ENCODE peak calls at places on chromosomes 1 and 21, in four cellular contexts. T is NB4, R is GM23338, Q is astrocyte of the cerebellum. P is an unnamed sample.

GRCh38 chr1:54287176-54287650 is 87.2 kb downstream of the MRPL37 start:
- DNase-seq in T (peak), R (no peak), Q (peak), P (peak)

GRCh38 chr1:229875086-229875485 is 192.0 kb upstream of the GALNT2 start:
- DNase-seq in T (no peak), R (no peak), Q (no peak), P (no peak)

GRCh38 chr1:115411388-115412063 is 73.5 kb upstream of the NGF start:
- DNase-seq in T (no peak), R (no peak), Q (peak), P (peak)

GRCh38 chr1:230135726-230136125 is 68.7 kb downstream of the GALNT2 start:
- DNase-seq in T (no peak), R (no peak), Q (no peak), P (no peak)

GRCh38 chr1:39129514-39129913 is 75.0 kb upstream of the MACF1 start:
- DNase-seq in T (peak), R (peak), Q (no peak), P (no peak)

GRCh38 chr21:14686466-14687276 is 140.6 kb upstream of the SAMSN1 start:
- DNase-seq in T (peak), R (no peak), Q (no peak), P (no peak)

GRCh38 chr1:46512135-46512791 is 22.6 kb downstream of the DMBX1 start:
- DNase-seq in T (no peak), R (no peak), Q (no peak), P (no peak)

GRCh38 chr21:32562426-32562825 is 22.9 kb downstream of the TCP10L start:
- DNase-seq in T (no peak), R (peak), Q (peak), P (peak)

GRCh38 chr1:156006666-156007376 is 13.9 kb downstream of the SSR2 start:
- DNase-seq in T (no peak), R (peak), Q (no peak), P (no peak)

GRCh38 chr21:33791058-33791457 is 124.5 kb downstream of the ATP5PO start:
- DNase-seq in T (no peak), R (no peak), Q (no peak), P (no peak)

GRCh38 chr1:206809504-206810084 is 37.3 kb upstream of the IL10 start:
- DNase-seq in T (peak), R (peak), Q (no peak), P (no peak)

GRCh38 chr1:24720152-24720551 is 25.1 kb upstream of the CLIC4 start:
- DNase-seq in T (no peak), R (no peak), Q (no peak), P (no peak)

GRCh38 chr1:13746342-13746741 is 46.4 kb downstream of the PRDM2 start:
- DNase-seq in T (no peak), R (no peak), Q (no peak), P (no peak)

GRCh38 chr1:109198043-109198695 is 15.5 kb upstream of the SARS1 start:
- DNase-seq in T (no peak), R (no peak), Q (peak), P (peak)

GRCh38 chr1:1352784-1353388 is 3.7 kb upstream of the DVL1 start:
- DNase-seq in T (no peak), R (no peak), Q (no peak), P (no peak)

GRCh38 chr1:17274186-17275170 is 25.6 kb downstream of the PADI3 start:
- DNase-seq in T (peak), R (peak), Q (no peak), P (no peak)

GRCh38 chr21:37514038-37514665 is 147.6 kb downstream of the DYRK1A start:
- DNase-seq in T (no peak), R (no peak), Q (no peak), P (no peak)

GRCh38 chr1:215568287-215568692 is 1.2 kb downstream of the KCTD3 start:
- DNase-seq in T (peak), R (no peak), Q (peak), P (no peak)

DNA sequence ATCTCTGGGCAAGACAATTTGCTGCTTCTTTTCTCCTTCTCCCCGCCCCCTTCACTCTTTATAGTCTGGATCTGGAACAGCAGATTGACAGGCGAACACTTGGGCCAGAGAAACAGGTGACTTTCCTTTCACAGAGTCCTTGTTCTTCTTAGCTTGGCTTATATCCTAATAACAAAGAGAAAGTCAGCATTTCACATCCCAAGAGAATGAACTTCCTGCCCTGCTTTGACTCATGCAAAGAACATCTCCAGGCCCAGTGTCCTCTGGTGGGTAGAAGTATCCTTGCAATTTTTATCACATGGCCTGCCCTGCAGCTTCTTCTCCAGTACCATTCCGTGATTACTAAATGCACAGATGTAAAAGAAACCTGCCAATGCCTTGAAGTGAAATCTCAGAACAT is 764.4 kb downstream of the ADGRL2 start:
- DNase-seq in T (no peak), R (peak), Q (peak), P (peak)
- TF ChIP-seq CTCF in T (no peak), R (peak), Q (peak), P (peak)

GRCh38 chr1:52142220-52143153 is 598 bp downstream of the ZFYVE9 start:
- DNase-seq in T (peak), R (peak), Q (peak), P (no peak)

GRCh38 chr1:52141513-52142219 is at the start of gene ZFYVE9:
- DNase-seq in T (peak), R (peak), Q (peak), P (no peak)

GRCh38 chr1:52145137-52145536 is 3.2 kb downstream of the ZFYVE9 start:
- DNase-seq in T (no peak), R (no peak), Q (no peak), P (no peak)

GRCh38 chr1:52139817-52140540 is 1.9 kb upstream of the ZFYVE9 start:
- DNase-seq in T (peak), R (no peak), Q (peak), P (no peak)

GRCh38 chr1:52140633-52141512 is 1.0 kb upstream of the ZFYVE9 start:
- DNase-seq in T (peak), R (no peak), Q (no peak), P (no peak)
- H3K4me3 ChIP-seq in T (no peak), R (peak), Q (peak), P (no peak)

DNA sequence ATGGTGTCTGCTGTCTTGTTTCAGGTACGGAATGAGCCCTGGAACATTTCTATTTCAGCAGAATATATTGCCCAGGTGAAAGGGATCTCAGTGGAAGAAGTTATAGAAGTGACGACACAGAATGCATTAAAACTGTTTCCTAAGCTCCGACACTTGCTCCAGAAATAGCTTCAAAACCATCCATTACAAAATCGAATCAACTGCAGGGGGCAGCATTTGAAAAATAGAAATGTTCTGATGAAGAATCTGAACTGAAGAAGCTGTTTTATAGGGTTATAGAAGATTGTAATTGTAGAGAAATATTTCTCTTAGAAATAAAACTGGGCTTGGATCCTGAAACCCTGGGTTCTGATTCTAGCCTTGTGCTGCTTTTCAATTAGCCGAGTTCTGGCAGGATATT is 23.3 kb downstream of the TATDN3 start:
- DNase-seq in T (peak), R (peak), Q (no peak), P (no peak)
- TF ChIP-seq CTCF in T (peak), R (peak), Q (no peak), P (peak)

GRCh38 chr1:12112711-12113161 is 49.6 kb downstream of the TNFRSF8 start:
- DNase-seq in T (no peak), R (no peak), Q (no peak), P (no peak)

GRCh38 chr1:12111741-12112140 is 48.6 kb downstream of the TNFRSF8 start:
- DNase-seq in T (no peak), R (no peak), Q (no peak), P (no peak)

GRCh38 chr1:12109901-12110300 is 46.8 kb downstream of the TNFRSF8 start:
- DNase-seq in T (no peak), R (no peak), Q (no peak), P (no peak)

GRCh38 chr1:12104417-12104816 is 41.3 kb downstream of the TNFRSF8 start:
- DNase-seq in T (no peak), R (no peak), Q (no peak), P (no peak)

GRCh38 chr1:12107718-12108117 is 44.6 kb downstream of the TNFRSF8 start:
- DNase-seq in T (no peak), R (no peak), Q (no peak), P (no peak)
- H3K4me3 ChIP-seq in T (no peak), R (no peak), Q (no peak), P (no peak)

DNA sequence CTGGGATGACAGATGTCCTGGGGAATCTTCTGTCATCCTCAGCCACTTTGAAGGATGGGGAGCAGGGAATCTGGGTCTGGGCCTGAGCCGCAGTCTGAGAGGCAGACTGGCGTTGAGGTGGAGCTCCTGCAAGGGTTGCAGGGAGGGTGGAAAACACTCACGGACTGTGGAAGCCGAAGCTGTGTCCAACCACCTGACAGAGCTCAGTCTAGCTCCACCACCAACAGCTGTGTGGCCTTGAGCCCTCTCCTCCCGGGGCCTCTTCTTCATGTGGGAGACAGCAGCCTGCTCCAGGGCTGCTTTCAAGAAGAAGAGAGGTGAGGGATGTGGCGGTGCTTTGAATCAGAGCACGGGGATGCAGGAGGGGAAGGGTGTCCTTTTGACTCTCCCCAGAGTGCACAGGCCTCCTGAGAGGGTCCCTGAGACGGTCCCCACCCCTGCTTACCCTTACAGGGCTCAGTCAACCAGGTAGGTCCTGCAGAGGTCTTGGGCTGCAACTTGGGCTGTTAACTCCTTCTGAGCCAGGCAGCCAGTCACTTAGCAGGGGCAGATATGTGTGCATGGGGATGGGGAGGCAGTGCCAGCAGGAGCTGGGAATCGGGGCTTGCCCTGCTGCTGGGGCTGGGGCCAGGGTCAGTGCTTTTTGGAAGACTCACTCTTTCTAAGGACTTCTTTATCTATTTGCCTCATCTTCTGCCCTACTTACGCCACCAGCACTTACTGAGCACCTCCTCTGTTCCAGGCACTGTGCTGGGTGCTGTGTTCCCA is 216.3 kb downstream of the PTPRU start:
- DNase-seq in T (no peak), R (no peak), Q (no peak), P (no peak)
- TF ChIP-seq CTCF in T (no peak), R (no peak), Q (no peak), P (no peak)

DNA sequence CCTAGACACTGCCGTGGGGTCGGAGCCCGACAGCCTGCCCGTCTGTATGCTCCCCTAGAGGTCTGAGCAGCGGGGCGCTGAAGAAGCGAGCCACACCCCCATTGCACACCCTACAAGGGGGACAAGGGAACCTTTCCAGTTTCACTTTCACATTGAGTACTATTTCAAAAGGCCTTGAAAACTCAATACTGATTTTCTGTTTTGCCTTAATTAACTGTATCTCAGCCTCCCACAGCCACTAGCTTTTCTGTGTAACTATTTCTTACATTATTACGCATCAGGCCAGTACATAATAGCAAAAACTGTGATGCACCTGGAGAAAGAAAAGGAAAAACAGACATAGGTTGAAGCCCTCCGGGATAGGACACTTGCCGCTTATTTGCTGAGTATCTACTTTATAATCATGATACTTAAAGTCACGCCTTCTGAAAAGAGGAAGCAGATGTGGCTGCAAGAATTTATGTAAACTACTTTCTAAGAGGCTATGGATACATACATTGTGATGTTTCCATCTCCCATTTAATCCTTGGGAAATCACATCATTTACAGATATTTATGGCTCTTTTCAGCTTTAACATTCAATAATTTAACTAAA is 1719.5 kb downstream of the MRPL39 start:
- DNase-seq in T (peak), R (no peak), Q (no peak), P (no peak)
- H3K4me3 ChIP-seq in T (peak), R (no peak), Q (no peak), P (no peak)

GRCh38 chr1:100019220-100019619 is 49.4 kb downstream of the SLC35A3 start:
- DNase-seq in T (no peak), R (no peak), Q (no peak), P (no peak)

GRCh38 chr1:100028765-100029164 is 59.0 kb downstream of the SLC35A3 start:
- DNase-seq in T (no peak), R (no peak), Q (no peak), P (no peak)

GRCh38 chr1:100027212-100027611 is 57.4 kb downstream of the SLC35A3 start:
- DNase-seq in T (no peak), R (no peak), Q (no peak), P (no peak)

DNA sequence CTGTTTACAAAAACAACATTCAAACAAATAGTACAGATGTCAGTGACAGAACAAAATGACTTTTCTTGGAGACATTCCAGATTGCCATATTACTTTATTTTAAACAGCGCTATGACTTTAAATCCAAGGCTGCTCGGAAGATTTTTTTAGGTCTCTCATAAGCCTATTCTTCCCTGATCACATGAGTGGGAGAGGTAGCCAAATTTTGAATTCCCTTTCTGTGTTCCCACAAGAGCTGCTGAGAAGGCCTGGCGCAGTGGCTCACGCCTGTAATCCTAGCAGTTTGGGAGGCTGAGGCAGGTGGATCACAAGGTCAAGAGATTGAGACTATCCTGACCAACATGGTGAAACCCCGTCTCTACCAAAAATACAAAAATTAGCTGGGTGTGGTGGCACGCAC is 53.7 kb downstream of the SLC35A3 start:
- DNase-seq in T (no peak), R (no peak), Q (no peak), P (no peak)
- TF ChIP-seq CTCF in T (no peak), R (no peak), Q (no peak), P (no peak)

DNA sequence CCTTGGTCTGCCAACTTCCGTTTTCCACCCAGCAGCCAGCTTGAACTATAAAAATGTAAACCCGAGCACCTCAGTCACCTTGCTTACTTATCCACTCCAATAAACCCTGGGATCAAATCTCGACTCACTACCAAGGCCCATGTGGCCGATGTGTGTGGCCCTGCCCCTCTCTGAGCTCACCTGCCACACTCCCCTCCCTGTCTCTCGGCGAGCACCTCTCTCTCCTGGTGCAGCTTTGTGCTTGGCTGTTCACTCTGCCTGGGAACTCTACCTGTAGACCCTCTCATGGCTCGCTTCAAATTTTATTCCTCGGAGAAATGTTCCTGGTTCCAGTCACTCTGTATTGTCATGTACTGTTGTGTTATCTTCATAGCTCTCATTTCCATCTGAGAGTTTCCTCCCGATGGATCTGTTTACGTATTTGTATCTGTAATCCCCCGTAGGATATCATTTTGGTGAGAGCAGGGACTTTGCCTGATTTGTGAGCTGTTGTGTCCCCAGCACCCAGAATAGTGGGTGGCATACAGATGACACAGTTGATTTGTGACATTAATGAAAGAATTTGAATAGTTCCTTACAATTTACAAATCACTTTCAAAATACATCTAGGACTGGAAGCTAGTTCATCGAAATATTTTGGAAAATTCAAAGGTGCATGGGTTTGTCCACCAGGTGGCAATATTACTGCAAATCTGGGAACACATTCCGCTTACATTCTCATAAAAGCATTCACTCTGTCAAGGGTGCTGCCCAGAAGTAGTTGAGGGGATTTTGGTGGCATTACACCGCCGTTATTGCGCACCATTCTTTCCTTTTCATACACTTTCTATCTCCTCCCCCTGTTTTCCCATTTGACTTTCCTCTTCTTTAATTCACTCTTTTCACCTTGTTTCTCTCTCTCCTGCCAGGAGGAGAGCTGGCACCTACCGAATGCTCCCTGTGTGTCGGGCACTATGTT is 95.3 kb downstream of the ABCA4 start:
- DNase-seq in T (peak), R (peak), Q (peak), P (no peak)
- H3K4me3 ChIP-seq in T (no peak), R (no peak), Q (no peak), P (no peak)

P was measured in BJ.